ENCODE peak calls at places on chromosomes 11 and 22, in four cellular contexts. One of them, this sample, is unnamed.

GRCh38 chr11:85132839-85133238 is 494.3 kb downstream of the DLG2 start:
- DNase-seq in iris pigment epithelial cell: peak; percentile 11
- DNase-seq in IMR-90: peak; percentile 7
- DNase-seq in bronchial epithelial cell: no peak
- DNase-seq in this sample: no peak

GRCh38 chr22:31439805-31440204 is 40.4 kb downstream of the DRG1 start:
- DNase-seq in iris pigment epithelial cell: no peak
- DNase-seq in IMR-90: no peak
- DNase-seq in bronchial epithelial cell: no peak
- DNase-seq in this sample: no peak

GRCh38 chr11:103798029-103798428 is 238.4 kb upstream of the DDI1 start:
- DNase-seq in iris pigment epithelial cell: peak; percentile 88
- DNase-seq in IMR-90: peak; percentile 78
- DNase-seq in bronchial epithelial cell: no peak
- DNase-seq in this sample: no peak

GRCh38 chr11:72466410-72466809 is 32.1 kb upstream of the CLPB start:
- DNase-seq in iris pigment epithelial cell: no peak
- DNase-seq in IMR-90: no peak
- DNase-seq in bronchial epithelial cell: no peak
- DNase-seq in this sample: no peak

GRCh38 chr11:57566035-57566504 is 1.4 kb downstream of the UBE2L6 start:
- DNase-seq in iris pigment epithelial cell: peak; percentile 80
- DNase-seq in IMR-90: peak; percentile 63
- DNase-seq in bronchial epithelial cell: peak; percentile 15
- DNase-seq in this sample: peak; percentile 52

GRCh38 chr11:66048525-66049313 is at the start of gene GAL3ST3:
- DNase-seq in iris pigment epithelial cell: no peak
- DNase-seq in IMR-90: no peak
- DNase-seq in bronchial epithelial cell: no peak
- DNase-seq in this sample: no peak

GRCh38 chr11:101955701-101956100 is 39.4 kb upstream of the ANGPTL5 start:
- DNase-seq in iris pigment epithelial cell: no peak
- DNase-seq in IMR-90: no peak
- DNase-seq in bronchial epithelial cell: no peak
- DNase-seq in this sample: no peak

GRCh38 chr11:86182976-86183584 is 61.5 kb upstream of the EED start:
- DNase-seq in iris pigment epithelial cell: no peak
- DNase-seq in IMR-90: peak; percentile 35
- DNase-seq in bronchial epithelial cell: peak; percentile 98
- DNase-seq in this sample: peak; percentile 29

GRCh38 chr22:23397008-23397617 is 183.0 kb downstream of the IGLL1 start:
- DNase-seq in iris pigment epithelial cell: no peak
- DNase-seq in IMR-90: no peak
- DNase-seq in bronchial epithelial cell: no peak
- DNase-seq in this sample: no peak

GRCh38 chr11:130560000-130560852 is 111.8 kb downstream of the ADAMTS15 start:
- DNase-seq in iris pigment epithelial cell: no peak
- DNase-seq in IMR-90: no peak
- DNase-seq in bronchial epithelial cell: no peak
- DNase-seq in this sample: no peak

GRCh38 chr11:69005631-69006368 is 7.2 kb downstream of the MRGPRF start:
- DNase-seq in iris pigment epithelial cell: no peak
- DNase-seq in IMR-90: no peak
- DNase-seq in bronchial epithelial cell: no peak
- DNase-seq in this sample: no peak

GRCh38 chr22:21819183-21819770 is 48.2 kb downstream of the MAPK1 start:
- DNase-seq in iris pigment epithelial cell: no peak
- DNase-seq in IMR-90: no peak
- DNase-seq in bronchial epithelial cell: no peak
- DNase-seq in this sample: no peak

GRCh38 chr11:94141511-94142307 is 13.1 kb downstream of the PANX1 start:
- DNase-seq in iris pigment epithelial cell: peak; percentile 52
- DNase-seq in IMR-90: no peak
- DNase-seq in bronchial epithelial cell: peak; percentile 76
- DNase-seq in this sample: no peak

GRCh38 chr22:31344369-31345330 is 1.5 kb downstream of the PATZ1 start:
- DNase-seq in iris pigment epithelial cell: peak; percentile 76
- DNase-seq in IMR-90: peak; percentile 57
- DNase-seq in bronchial epithelial cell: no peak
- DNase-seq in this sample: peak; percentile 31

GRCh38 chr11:60924906-60925684 is 835 bp downstream of the TMEM132A start:
- DNase-seq in iris pigment epithelial cell: no peak
- DNase-seq in IMR-90: no peak
- DNase-seq in bronchial epithelial cell: no peak
- DNase-seq in this sample: no peak

GRCh38 chr22:19385221-19385906 is 46.2 kb downstream of the HIRA start:
- DNase-seq in iris pigment epithelial cell: no peak
- DNase-seq in IMR-90: no peak
- DNase-seq in bronchial epithelial cell: no peak
- DNase-seq in this sample: no peak

GRCh38 chr22:31127181-31127772 is 4.5 kb downstream of the INPP5J start:
- DNase-seq in iris pigment epithelial cell: no peak
- DNase-seq in IMR-90: no peak
- DNase-seq in bronchial epithelial cell: no peak
- DNase-seq in this sample: no peak

GRCh38 chr22:24240381-24240780 is 4.5 kb downstream of the GGT5 start:
- DNase-seq in iris pigment epithelial cell: no peak
- DNase-seq in IMR-90: no peak
- DNase-seq in bronchial epithelial cell: no peak
- DNase-seq in this sample: no peak

GRCh38 chr11:124724854-124725718 is 14.7 kb upstream of the NRGN start:
- DNase-seq in iris pigment epithelial cell: no peak
- DNase-seq in IMR-90: no peak
- DNase-seq in bronchial epithelial cell: no peak
- DNase-seq in this sample: no peak

GRCh38 chr22:41487037-41487963 is 18.4 kb downstream of the ACO2 start:
- DNase-seq in iris pigment epithelial cell: no peak
- DNase-seq in IMR-90: peak; percentile 70
- DNase-seq in bronchial epithelial cell: no peak
- DNase-seq in this sample: no peak

GRCh38 chr11:8371516-8371884 is 107.8 kb upstream of the LMO1 start:
- DNase-seq in iris pigment epithelial cell: no peak
- DNase-seq in IMR-90: no peak
- DNase-seq in bronchial epithelial cell: no peak
- DNase-seq in this sample: no peak

GRCh38 chr22:43901976-43902643 is 10.3 kb upstream of the PNPLA5 start:
- DNase-seq in iris pigment epithelial cell: peak; percentile 93
- DNase-seq in IMR-90: peak; percentile 97
- DNase-seq in bronchial epithelial cell: peak; percentile 61
- DNase-seq in this sample: no peak

GRCh38 chr11:57406337-57406904 is 16.0 kb upstream of the PRG2 start:
- DNase-seq in iris pigment epithelial cell: peak; percentile 27
- DNase-seq in IMR-90: peak; percentile 39
- DNase-seq in bronchial epithelial cell: peak; percentile 20
- DNase-seq in this sample: no peak

GRCh38 chr11:61905801-61906521 is 11.4 kb downstream of the RAB3IL1 start:
- DNase-seq in iris pigment epithelial cell: no peak
- DNase-seq in IMR-90: no peak
- DNase-seq in bronchial epithelial cell: no peak
- DNase-seq in this sample: no peak

GRCh38 chr11:125146232-125146631 is 18.3 kb upstream of the PKNOX2 start:
- DNase-seq in iris pigment epithelial cell: no peak
- DNase-seq in IMR-90: no peak
- DNase-seq in bronchial epithelial cell: no peak
- DNase-seq in this sample: no peak

GRCh38 chr11:116557261-116557660 is 215.5 kb downstream of the BUD13 start:
- DNase-seq in iris pigment epithelial cell: no peak
- DNase-seq in IMR-90: no peak
- DNase-seq in bronchial epithelial cell: no peak
- DNase-seq in this sample: no peak

GRCh38 chr11:65476632-65477270 is 22.1 kb upstream of the MALAT1 start:
- DNase-seq in iris pigment epithelial cell: no peak
- DNase-seq in IMR-90: no peak
- DNase-seq in bronchial epithelial cell: no peak
- DNase-seq in this sample: no peak

GRCh38 chr11:93477684-93478234 is 65.4 kb downstream of the SMCO4 start:
- DNase-seq in iris pigment epithelial cell: peak; percentile 20
- DNase-seq in IMR-90: peak; percentile 11
- DNase-seq in bronchial epithelial cell: no peak
- DNase-seq in this sample: no peak